ENCODE peak calls at places on chromosomes 11 and 22, in five cellular contexts. R is skeletal muscle cell; K is activated CD8-positive, alpha-beta memory T cell treated with anti-CD3 and anti-CD28 coated beads, Interleukin-2, amount 50 U/mL, for 48 hours; M is A673; F is HCEC 1CT. L is an unnamed sample.

GRCh38 chr11:74011360-74012071 is 2.6 kb upstream of the UCP3 start:
- DNase-seq in F (no peak), R (peak), M (no peak), K (peak), L (no peak)

GRCh38 chr11:67437082-67437821 is at the start of gene PTPRCAP:
- DNase-seq in M (no peak), R (no peak), F (no peak), K (peak), L (no peak)

GRCh38 chr11:3880724-3881123 is 25.3 kb downstream of the STIM1 start:
- DNase-seq in R (no peak), K (no peak), F (peak), M (peak), L (peak)

GRCh38 chr11:23021287-23021863 is 161.1 kb upstream of the CCDC179 start:
- DNase-seq in R (no peak), M (peak), K (no peak), F (peak), L (peak)

GRCh38 chr11:62665630-62666258 is 632 bp downstream of the CSKMT start:
- DNase-seq in F (peak), M (no peak), K (peak), R (no peak), L (peak)

GRCh38 chr11:61543606-61544306 is 35.2 kb downstream of the LRRC10B start:
- DNase-seq in F (peak), M (no peak), R (peak), K (no peak), L (peak)

GRCh38 chr22:30919973-30920372 is 48.6 kb downstream of the MORC2 start:
- DNase-seq in M (no peak), F (no peak), K (no peak), R (no peak), L (no peak)

GRCh38 chr11:12842933-12843636 is 166.0 kb upstream of the RASSF10 start:
- DNase-seq in M (peak), F (no peak), K (no peak), R (no peak), L (no peak)

GRCh38 chr11:33828604-33829429 is 54.5 kb upstream of the FBXO3 start:
- DNase-seq in K (no peak), M (no peak), R (no peak), F (no peak), L (no peak)

GRCh38 chr22:46914481-46914880 is 152.0 kb downstream of the TBC1D22A start:
- DNase-seq in K (no peak), R (no peak), F (no peak), M (no peak), L (no peak)

GRCh38 chr11:3021125-3021524 is 29.0 kb upstream of the NAP1L4 start:
- DNase-seq in R (no peak), K (no peak), M (peak), F (peak), L (peak)

GRCh38 chr11:128555606-128556005 is 31.8 kb downstream of the ETS1 start:
- DNase-seq in K (no peak), R (no peak), F (peak), M (peak), L (peak)